ENCODE peak calls at places on chromosomes 2 and 18, in nine cellular contexts. Y is transverse colon, Z is stomach, R is GM12878, X is breast epithelium, P is sigmoid colon, K is HepG2, C is prostate gland, A is SK-N-SH. T is an unnamed sample.

GRCh38 chr2:221816566-221816965 is 244.5 kb upstream of the EPHA4 start:
- DNase-seq in Y (no peak), Z (no peak), R (no peak), X (no peak), P (no peak), K (no peak), C (no peak), A (no peak), T (no peak)

GRCh38 chr2:133756833-133757232 is 188.6 kb upstream of the NCKAP5 start:
- DNase-seq in Y (no peak), Z (no peak), R (no peak), X (no peak), P (no peak), K (no peak), C (no peak), A (no peak), T (no peak)

GRCh38 chr2:129396980-129397599 is 582.4 kb upstream of the RAB6C start:
- DNase-seq in Y (no peak), Z (no peak), R (peak; percentile 21), X (no peak), P (no peak), K (peak; percentile 45), C (peak; percentile 61), A (peak; percentile 43), T (peak; percentile 24)

GRCh38 chr2:8839189-8839965 is 2.0 kb upstream of the KIDINS220 start:
- DNase-seq in Y (no peak), Z (no peak), R (no peak), X (no peak), P (no peak), K (peak; percentile 23), C (no peak), A (no peak), T (no peak)

GRCh38 chr2:137992039-137992646 is 27.9 kb downstream of the HNMT start:
- DNase-seq in Y (no peak), Z (no peak), R (no peak), X (no peak), P (no peak), K (no peak), C (no peak), A (no peak), T (no peak)

GRCh38 chr18:22848618-22849017 is 84.5 kb upstream of the RBBP8 start:
- DNase-seq in Y (no peak), Z (no peak), R (no peak), X (no peak), P (no peak), K (no peak), C (peak; percentile 53), A (no peak), T (no peak)

GRCh38 chr2:205965707-205966106 is 120.3 kb downstream of the INO80D start:
- DNase-seq in Y (no peak), Z (no peak), R (no peak), X (no peak), P (peak; percentile 41), K (no peak), C (no peak), A (no peak), T (no peak)

GRCh38 chr2:98807221-98807620 is 76.3 kb upstream of the MGAT4A start:
- DNase-seq in Y (no peak), Z (no peak), R (no peak), X (no peak), P (no peak), K (no peak), C (no peak), A (no peak), T (no peak)

GRCh38 chr2:54479422-54479821 is 23.3 kb downstream of the SPTBN1 start:
- DNase-seq in Y (no peak), Z (no peak), R (no peak), X (no peak), P (peak; percentile 84), K (no peak), C (no peak), A (no peak), T (no peak)

GRCh38 chr18:49111191-49111988 is 160.6 kb upstream of the SMAD7 start:
- DNase-seq in Y (no peak), Z (no peak), R (no peak), X (no peak), P (no peak), K (peak; percentile 20), C (no peak), A (peak; percentile 20), T (no peak)

GRCh38 chr2:169173876-169174275 is 104.5 kb downstream of the DHRS9 start:
- DNase-seq in Y (no peak), Z (no peak), R (no peak), X (peak; percentile 65), P (no peak), K (no peak), C (no peak), A (peak; percentile 33), T (no peak)

GRCh38 chr18:7688580-7688979 is 121.5 kb downstream of the PTPRM start:
- DNase-seq in Y (no peak), Z (no peak), R (no peak), X (no peak), P (no peak), K (no peak), C (no peak), A (no peak), T (no peak)

GRCh38 chr2:121868652-121869051 is 113.2 kb downstream of the TSN start:
- DNase-seq in Y (no peak), Z (no peak), R (no peak), X (no peak), P (no peak), K (peak; percentile 23), C (no peak), A (no peak), T (no peak)

GRCh38 chr2:121872651-121873050 is 117.2 kb downstream of the TSN start:
- DNase-seq in Y (no peak), Z (no peak), R (no peak), X (no peak), P (no peak), K (no peak), C (no peak), A (no peak), T (no peak)

GRCh38 chr2:121869873-121870272 is 114.4 kb downstream of the TSN start:
- DNase-seq in Y (no peak), Z (no peak), R (no peak), X (no peak), P (no peak), K (no peak), C (no peak), A (no peak), T (no peak)

GRCh38 chr2:121877366-121877765 is 121.9 kb downstream of the TSN start:
- DNase-seq in Y (no peak), Z (no peak), R (no peak), X (no peak), P (no peak), K (no peak), C (no peak), A (no peak), T (no peak)

GRCh38 chr2:121873870-121874269 is 118.4 kb downstream of the TSN start:
- DNase-seq in Y (no peak), Z (no peak), R (no peak), X (no peak), P (no peak), K (no peak), C (no peak), A (no peak), T (no peak)
- TF ChIP-seq POLR2AphosphoS5 in Y (no peak), Z (no peak), R (no peak), X (no peak), P (no peak), K (no peak), C (no peak), A (no peak), T (no peak)

GRCh38 chr2:230668184-230668938 is 44.3 kb upstream of the CAB39 start:
- DNase-seq in Y (peak; percentile 66), Z (no peak), R (peak; percentile 88), X (no peak), P (no peak), K (no peak), C (no peak), A (no peak), T (no peak)

GRCh38 chr2:230665263-230665691 is 47.4 kb upstream of the CAB39 start:
- DNase-seq in Y (no peak), Z (no peak), R (peak; percentile 73), X (no peak), P (no peak), K (no peak), C (no peak), A (no peak), T (no peak)

GRCh38 chr2:230668939-230669303 is 43.7 kb upstream of the CAB39 start:
- DNase-seq in Y (no peak), Z (no peak), R (peak; percentile 65), X (no peak), P (no peak), K (no peak), C (no peak), A (no peak), T (no peak)

GRCh38 chr2:230666446-230666845 is 46.2 kb upstream of the CAB39 start:
- DNase-seq in Y (peak; percentile 52), Z (no peak), R (no peak), X (no peak), P (no peak), K (no peak), C (no peak), A (no peak), T (no peak)

DNA sequence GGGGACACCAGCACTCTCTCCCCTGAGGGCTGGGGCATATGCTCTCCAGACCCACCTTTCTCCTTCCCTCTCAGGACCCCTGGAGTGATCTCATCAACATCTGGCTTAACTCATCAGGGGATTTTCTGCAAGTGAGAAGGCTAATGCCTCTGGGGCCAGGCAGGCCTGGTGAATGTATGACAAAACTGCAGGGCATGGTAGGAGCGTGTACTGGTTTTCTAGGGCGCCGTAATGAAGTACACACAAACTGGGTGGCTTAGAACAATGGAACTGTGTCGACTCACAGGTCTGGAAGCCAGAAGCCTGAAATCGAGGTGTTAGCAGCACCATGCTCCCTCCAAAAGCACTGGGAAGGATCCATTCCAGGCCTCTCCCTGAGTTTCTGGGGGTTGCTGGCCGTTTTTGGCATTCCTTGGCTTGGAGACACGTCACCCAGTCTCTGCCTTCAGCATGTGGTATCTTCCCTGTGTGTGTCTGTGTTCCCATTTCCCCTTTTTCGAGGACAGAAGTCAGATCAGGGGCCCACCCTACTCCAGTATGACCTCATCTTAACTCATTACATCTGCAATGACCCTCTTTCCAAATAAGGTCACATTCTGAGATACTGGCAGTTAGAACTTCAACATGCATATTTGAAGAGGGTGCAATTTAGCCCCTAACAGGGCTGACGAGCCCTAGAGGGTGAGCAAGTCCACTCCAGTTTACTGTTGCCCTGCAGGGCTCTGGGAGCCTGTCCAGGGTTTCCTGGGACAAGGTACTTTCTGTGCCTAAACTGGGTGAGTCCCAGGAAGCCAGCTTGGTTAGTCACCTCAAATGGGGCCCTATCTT is 45.5 kb upstream of the CAB39 start:
- DNase-seq in Y (peak; percentile 44), Z (no peak), R (no peak), X (no peak), P (no peak), K (no peak), C (no peak), A (peak; percentile 55), T (no peak)
- TF ChIP-seq CTCF in Y (no peak), Z (no peak), R (no peak), X (no peak), P (no peak), K (no peak), C (no peak), A (no peak), T (no peak)

GRCh38 chr2:201628545-201628944 is 14.8 kb downstream of the TMEM237 start:
- DNase-seq in Y (no peak), Z (no peak), R (no peak), X (no peak), P (no peak), K (no peak), C (no peak), A (no peak), T (no peak)
- TF ChIP-seq POLR2AphosphoS5 in Y (no peak), Z (no peak), R (no peak), X (no peak), P (no peak), K (no peak), C (no peak), A (no peak), T (no peak)

GRCh38 chr18:9088252-9088651 is 14.2 kb upstream of the NDUFV2 start:
- DNase-seq in Y (no peak), Z (no peak), R (no peak), X (no peak), P (no peak), K (no peak), C (no peak), A (no peak), T (no peak)
- TF ChIP-seq CTCF in Y (no peak), Z (no peak), R (no peak), X (no peak), P (no peak), K (no peak), C (no peak), A (no peak), T (no peak)